ENCODE peak calls at places on chromosomes 7 and 10, in four cellular contexts. O is fibroblast of mammary gland, H is psoas muscle, Z is GM12865. A is an unnamed sample.

GRCh38 chr10:106540606-106541005 is 623.9 kb downstream of the SORCS1 start:
- DNase-seq in Z (no peak), H (no peak), O (no peak), A (peak)

GRCh38 chr10:53325073-53325472 is 552.5 kb upstream of the MBL2 start:
- DNase-seq in O (peak), H (no peak), Z (no peak), A (no peak)

GRCh38 chr10:76422769-76423168 is 991.3 kb downstream of the LRMDA start:
- DNase-seq in H (no peak), O (no peak), Z (no peak), A (peak)

GRCh38 chr10:27464993-27465392 is 39.1 kb upstream of the RAB18 start:
- DNase-seq in O (no peak), Z (peak), H (no peak), A (no peak)

GRCh38 chr10:124715479-124715878 is 28.7 kb downstream of the FAM53B start:
- DNase-seq in O (no peak), H (no peak), Z (no peak), A (no peak)

GRCh38 chr7:48089415-48089975 is 430 bp downstream of the UPP1 start:
- DNase-seq in Z (no peak), H (peak), O (no peak), A (no peak)

GRCh38 chr7:55546826-55547225 is 25.5 kb downstream of the VOPP1 start:
- DNase-seq in O (peak), Z (peak), H (peak), A (peak)

GRCh38 chr10:115988380-115988779 is 284.6 kb downstream of the GFRA1 start:
- DNase-seq in H (no peak), O (no peak), Z (no peak), A (no peak)

GRCh38 chr10:14665304-14665703 is 109.4 kb downstream of the FAM107B start:
- DNase-seq in Z (peak), O (peak), H (no peak), A (no peak)

GRCh38 chr10:109429956-109430760 is 493.2 kb downstream of the XPNPEP1 start:
- DNase-seq in Z (no peak), H (no peak), O (peak), A (peak)

GRCh38 chr7:2634265-2635145 is 2.7 kb downstream of the TTYH3 start:
- DNase-seq in Z (no peak), O (no peak), H (no peak), A (no peak)

GRCh38 chr10:21517134-21517982 is 8.1 kb downstream of the SKIDA1 start:
- DNase-seq in H (peak), Z (peak), O (peak), A (no peak)

GRCh38 chr7:8418627-8419245 is 14.7 kb upstream of the NXPH1 start:
- DNase-seq in O (peak), H (no peak), Z (peak), A (peak)

GRCh38 chr10:74801447-74801846 is 25.0 kb upstream of the KAT6B start:
- DNase-seq in O (no peak), H (no peak), Z (no peak), A (no peak)

GRCh38 chr10:11208908-11209809 is 191.5 kb downstream of the CELF2 start:
- DNase-seq in O (no peak), Z (peak), H (no peak), A (no peak)

GRCh38 chr10:33703897-33704825 is 369.7 kb upstream of the NRP1 start:
- DNase-seq in H (no peak), Z (no peak), O (peak), A (peak)

GRCh38 chr10:5666324-5667220 is at the start of gene ASB13:
- DNase-seq in Z (peak), O (peak), H (peak), A (no peak)

GRCh38 chr10:110455440-110455839 is 42.3 kb upstream of the DUSP5 start:
- DNase-seq in Z (peak), O (no peak), H (no peak), A (no peak)

GRCh38 chr7:39758234-39758970 is 135.0 kb downstream of the RALA start:
- DNase-seq in O (no peak), Z (no peak), H (no peak), A (no peak)

GRCh38 chr10:86257683-86258082 is 108.9 kb downstream of the GRID1 start:
- DNase-seq in Z (no peak), H (no peak), O (no peak), A (no peak)

GRCh38 chr7:130493275-130493868 is 1.5 kb downstream of the MEST start:
- DNase-seq in H (no peak), Z (no peak), O (peak), A (no peak)

GRCh38 chr10:7277874-7278273 is 133.0 kb downstream of the SFMBT2 start:
- DNase-seq in Z (no peak), H (no peak), O (no peak), A (no peak)

GRCh38 chr10:114024876-114025609 is 18.6 kb upstream of the ADRB1 start:
- DNase-seq in H (no peak), O (peak), Z (peak), A (peak)

GRCh38 chr7:90869335-90869734 is 273.2 kb downstream of the CDK14 start:
- DNase-seq in H (no peak), O (peak), Z (no peak), A (no peak)

GRCh38 chr10:62278461-62278910 is 9.8 kb upstream of the RTKN2 start:
- DNase-seq in H (no peak), Z (no peak), O (no peak), A (peak)

DNA sequence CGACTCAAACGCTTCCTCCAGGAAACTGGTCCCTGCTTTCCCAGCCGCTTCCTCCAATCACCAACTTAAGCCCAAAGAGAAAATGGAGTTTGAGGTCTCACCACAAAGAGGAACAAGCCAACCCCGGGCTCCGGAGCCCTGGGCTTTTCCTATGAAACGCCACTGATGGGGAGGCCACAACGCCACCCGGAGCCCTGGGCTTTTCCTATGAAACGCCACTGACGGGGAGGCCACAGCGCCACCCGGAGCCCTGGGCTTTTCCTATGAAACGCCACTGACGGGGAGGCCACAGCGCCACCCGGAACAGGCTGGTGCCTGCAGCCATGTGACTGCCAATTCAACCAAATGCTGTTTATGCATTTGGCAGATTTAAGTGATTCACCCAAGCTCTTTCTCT is 45.8 kb downstream of the DPYSL4 start:
- DNase-seq in O (no peak), H (no peak), Z (no peak), A (no peak)
- TF ChIP-seq CTCF in O (no peak), H (no peak), Z (no peak), A (no peak)

GRCh38 chr7:68629-69028 is 123.7 kb upstream of the FAM20C start:
- DNase-seq in O (peak), H (no peak), Z (no peak), A (no peak)
- TF ChIP-seq CTCF in O (no peak), H (no peak), Z (no peak), A (peak)

GRCh38 chr10:43170491-43170890 is 32.2 kb downstream of the CSGALNACT2 start:
- DNase-seq in H (no peak), O (peak), Z (no peak), A (peak)
- TF ChIP-seq CTCF in H (no peak), O (peak), Z (no peak), A (peak)

DNA sequence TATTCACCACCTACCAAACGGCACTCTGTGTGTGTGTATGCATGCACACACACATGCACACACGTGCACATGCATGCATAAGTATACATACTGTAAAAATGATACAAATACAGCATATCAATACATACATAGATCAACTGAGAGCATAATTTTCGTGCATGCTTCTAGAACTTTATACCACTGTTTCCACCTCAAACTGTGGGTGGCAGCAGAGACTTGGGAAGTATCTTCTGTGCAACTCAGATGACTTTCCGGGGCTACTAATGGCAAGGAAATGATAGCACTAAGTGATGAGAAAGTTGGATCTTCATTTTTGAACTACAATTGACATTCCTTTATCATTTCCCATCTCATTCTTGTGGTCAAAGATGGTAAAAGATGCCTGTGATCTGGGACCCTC is 570.7 kb downstream of the REEP3 start:
- DNase-seq in Z (peak), H (no peak), O (no peak), A (no peak)
- TF ChIP-seq CTCF in Z (peak), H (no peak), O (peak), A (no peak)

DNA sequence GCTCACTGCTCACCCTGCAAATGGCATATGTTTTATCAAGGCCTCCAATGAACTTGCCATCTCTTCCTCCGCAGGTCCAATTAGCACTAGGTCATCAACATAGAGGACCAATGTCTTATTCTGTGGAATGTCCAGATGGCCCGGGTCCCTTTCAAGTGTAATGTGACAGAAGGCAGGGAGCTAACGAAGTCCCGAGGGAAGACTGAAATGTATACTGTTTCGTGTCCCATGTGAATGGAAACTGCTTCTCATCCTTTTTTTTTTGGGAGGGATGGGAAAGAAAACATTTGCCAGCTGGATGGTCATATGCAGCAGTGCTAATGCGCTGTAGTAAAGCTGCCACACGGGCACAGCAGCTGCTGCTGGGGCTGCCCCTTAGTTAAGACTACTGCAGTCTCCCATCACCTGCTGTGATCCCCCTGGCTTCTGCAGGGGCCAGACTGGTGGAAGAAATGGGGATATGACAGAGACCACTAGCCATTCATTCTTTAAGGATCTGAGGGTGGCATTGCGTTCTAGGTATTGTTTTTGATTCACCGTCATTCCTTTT is 61.7 kb upstream of the CCNY start:
- DNase-seq in Z (no peak), H (no peak), O (no peak), A (no peak)
- TF ChIP-seq CTCF in Z (no peak), H (no peak), O (no peak), A (no peak)

DNA sequence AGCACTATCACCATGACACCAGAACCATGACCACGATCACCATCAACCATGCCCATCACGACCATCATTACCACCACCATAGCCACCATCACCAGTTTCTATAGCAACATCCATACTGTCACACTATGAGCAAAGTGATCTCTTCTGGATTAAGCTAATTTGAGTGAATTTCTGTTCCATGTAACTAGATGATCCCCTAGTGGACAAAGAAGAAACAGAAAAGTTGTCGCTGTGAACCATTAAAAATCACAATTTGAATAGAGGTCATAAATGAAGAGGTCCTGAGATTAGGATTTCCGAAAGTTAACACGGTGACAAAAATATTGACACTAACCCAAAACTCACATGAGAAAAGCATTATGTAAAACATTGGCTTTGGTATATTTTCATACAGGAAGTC is 77.6 kb downstream of the CLRN3 start:
- DNase-seq in Z (no peak), H (no peak), O (no peak), A (no peak)
- TF ChIP-seq CTCF in Z (peak), H (no peak), O (no peak), A (peak)

GRCh38 chr10:100930368-100930767 is 17.6 kb downstream of the SLF2 start:
- DNase-seq in O (no peak), Z (no peak), H (no peak), A (no peak)
- TF ChIP-seq CTCF in O (no peak), Z (no peak), H (peak), A (peak)

A was measured in HFFc6.